ENCODE peak calls at places on chromosomes 6 and 20, in eight cellular contexts. One of them, this sample, is unnamed.

GRCh38 chr6:13280253-13280652 is 48.1 kb downstream of the TBC1D7 start:
- DNase-seq in testis: no peak
- DNase-seq in breast epithelium: no peak
- DNase-seq in A549: no peak
- DNase-seq in uterus: no peak
- DNase-seq in upper lobe of left lung: no peak
- DNase-seq in Peyer's patch: no peak
- DNase-seq in heart left ventricle: no peak
- DNase-seq in this sample: no peak

GRCh38 chr20:51382986-51383821 is 159.3 kb downstream of the NFATC2 start:
- DNase-seq in uterus: no peak
- DNase-seq in testis: no peak
- DNase-seq in heart left ventricle: no peak
- DNase-seq in A549: no peak
- DNase-seq in breast epithelium: no peak
- DNase-seq in Peyer's patch: no peak
- DNase-seq in upper lobe of left lung: no peak
- DNase-seq in this sample: no peak

GRCh38 chr20:20333866-20334265 is 34.0 kb upstream of the INSM1 start:
- DNase-seq in Peyer's patch: no peak
- DNase-seq in breast epithelium: no peak
- DNase-seq in upper lobe of left lung: no peak
- DNase-seq in heart left ventricle: no peak
- DNase-seq in uterus: no peak
- DNase-seq in testis: no peak
- DNase-seq in A549: no peak
- DNase-seq in this sample: no peak

GRCh38 chr6:159101656-159102055 is 56.9 kb upstream of the TAGAP start:
- DNase-seq in heart left ventricle: no peak
- DNase-seq in breast epithelium: no peak
- DNase-seq in A549: no peak
- DNase-seq in testis: peak; percentile 12
- DNase-seq in uterus: no peak
- DNase-seq in upper lobe of left lung: no peak
- DNase-seq in Peyer's patch: no peak
- DNase-seq in this sample: no peak

GRCh38 chr20:50186151-50186885 is 4.3 kb upstream of the CEBPB start:
- DNase-seq in breast epithelium: peak; percentile 97
- DNase-seq in upper lobe of left lung: peak; percentile 95
- DNase-seq in A549: peak; percentile 74
- DNase-seq in testis: peak; percentile 98
- DNase-seq in heart left ventricle: peak; percentile 89
- DNase-seq in uterus: peak; percentile 98
- DNase-seq in Peyer's patch: peak; percentile 93
- DNase-seq in this sample: peak; percentile 94

GRCh38 chr6:143227675-143228074 is 167.0 kb downstream of the AIG1 start:
- DNase-seq in heart left ventricle: no peak
- DNase-seq in Peyer's patch: no peak
- DNase-seq in breast epithelium: no peak
- DNase-seq in A549: no peak
- DNase-seq in testis: no peak
- DNase-seq in upper lobe of left lung: no peak
- DNase-seq in uterus: no peak
- DNase-seq in this sample: no peak

GRCh38 chr6:70738028-70738427 is 70.3 kb downstream of the SMAP1 start:
- DNase-seq in uterus: no peak
- DNase-seq in heart left ventricle: no peak
- DNase-seq in A549: no peak
- DNase-seq in breast epithelium: no peak
- DNase-seq in Peyer's patch: no peak
- DNase-seq in testis: no peak
- DNase-seq in upper lobe of left lung: no peak
- DNase-seq in this sample: no peak

GRCh38 chr20:53865905-53866786 is 204.2 kb downstream of the BCAS1 start:
- DNase-seq in breast epithelium: peak; percentile 64
- DNase-seq in heart left ventricle: peak; percentile 26
- DNase-seq in Peyer's patch: no peak
- DNase-seq in uterus: peak; percentile 22
- DNase-seq in A549: peak; percentile 32
- DNase-seq in testis: no peak
- DNase-seq in upper lobe of left lung: peak; percentile 28
- DNase-seq in this sample: peak; percentile 43

GRCh38 chr6:45681860-45682488 is 304.2 kb upstream of the SUPT3H start:
- DNase-seq in testis: no peak
- DNase-seq in breast epithelium: no peak
- DNase-seq in Peyer's patch: no peak
- DNase-seq in upper lobe of left lung: peak; percentile 65
- DNase-seq in uterus: no peak
- DNase-seq in heart left ventricle: no peak
- DNase-seq in A549: no peak
- DNase-seq in this sample: no peak

GRCh38 chr6:39684790-39685485 is 40.3 kb downstream of the KIF6 start:
- DNase-seq in testis: no peak
- DNase-seq in uterus: no peak
- DNase-seq in breast epithelium: no peak
- DNase-seq in Peyer's patch: no peak
- DNase-seq in A549: no peak
- DNase-seq in heart left ventricle: no peak
- DNase-seq in upper lobe of left lung: no peak
- DNase-seq in this sample: no peak

GRCh38 chr6:39681566-39682250 is 43.5 kb downstream of the KIF6 start:
- DNase-seq in Peyer's patch: no peak
- DNase-seq in A549: no peak
- DNase-seq in breast epithelium: no peak
- DNase-seq in uterus: no peak
- DNase-seq in testis: no peak
- DNase-seq in upper lobe of left lung: no peak
- DNase-seq in heart left ventricle: no peak
- DNase-seq in this sample: no peak

GRCh38 chr6:39685486-39685826 is 39.8 kb downstream of the KIF6 start:
- DNase-seq in uterus: no peak
- DNase-seq in Peyer's patch: no peak
- DNase-seq in breast epithelium: no peak
- DNase-seq in testis: no peak
- DNase-seq in upper lobe of left lung: no peak
- DNase-seq in heart left ventricle: no peak
- DNase-seq in A549: no peak
- DNase-seq in this sample: no peak

GRCh38 chr6:39688494-39688893 is 36.7 kb downstream of the KIF6 start:
- DNase-seq in Peyer's patch: no peak
- DNase-seq in testis: no peak
- DNase-seq in uterus: no peak
- DNase-seq in breast epithelium: no peak
- DNase-seq in upper lobe of left lung: no peak
- DNase-seq in A549: no peak
- DNase-seq in heart left ventricle: no peak
- DNase-seq in this sample: no peak

DNA sequence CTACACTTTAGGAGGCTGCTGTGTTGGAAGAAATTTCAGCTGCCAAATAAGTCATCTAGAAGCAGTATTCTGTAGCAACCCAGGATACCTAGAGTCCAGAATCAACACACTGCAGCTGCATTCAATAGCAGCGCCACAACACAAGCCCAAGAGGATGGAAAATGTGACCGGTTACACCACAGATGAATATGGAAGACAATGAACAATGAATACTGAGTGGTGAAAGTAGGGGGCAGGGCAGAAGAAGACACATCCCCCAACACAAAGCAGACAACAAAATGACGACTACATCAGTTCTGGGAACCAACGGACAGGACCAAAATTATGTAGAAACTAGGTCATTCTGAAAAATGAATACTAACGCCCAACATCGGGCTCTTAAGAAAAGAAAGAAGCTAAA is 38.2 kb downstream of the KIF6 start:
- DNase-seq in breast epithelium: no peak
- DNase-seq in A549: no peak
- DNase-seq in testis: no peak
- DNase-seq in uterus: no peak
- DNase-seq in upper lobe of left lung: no peak
- DNase-seq in heart left ventricle: no peak
- DNase-seq in Peyer's patch: no peak
- DNase-seq in this sample: no peak
- TF ChIP-seq POLR2A in breast epithelium: no peak
- TF ChIP-seq POLR2A in A549: no peak
- TF ChIP-seq POLR2A in testis: no peak
- TF ChIP-seq POLR2A in uterus: no peak
- TF ChIP-seq POLR2A in upper lobe of left lung: no peak
- TF ChIP-seq POLR2A in heart left ventricle: no peak
- TF ChIP-seq POLR2A in Peyer's patch: no peak
- TF ChIP-seq POLR2A in this sample: no peak

GRCh38 chr6:17965397-17965796 is 22.0 kb downstream of the KIF13A start:
- DNase-seq in Peyer's patch: no peak
- DNase-seq in heart left ventricle: no peak
- DNase-seq in upper lobe of left lung: no peak
- DNase-seq in breast epithelium: no peak
- DNase-seq in uterus: no peak
- DNase-seq in testis: no peak
- DNase-seq in A549: no peak
- DNase-seq in this sample: no peak
- H3K27ac ChIP-seq in Peyer's patch: no peak overlapping the region
- H3K27ac ChIP-seq in heart left ventricle: peak overlapping the region; percentile 23
- H3K27ac ChIP-seq in upper lobe of left lung: peak overlapping the region; percentile 27
- H3K27ac ChIP-seq in breast epithelium: peak overlapping the region; percentile 67
- H3K27ac ChIP-seq in uterus: peak overlapping the region; percentile 92
- H3K27ac ChIP-seq in testis: no peak overlapping the region
- H3K27ac ChIP-seq in A549: no peak overlapping the region
- H3K27ac ChIP-seq in this sample: peak overlapping the region; percentile 42

GRCh38 chr6:328184-328670 is 35.9 kb downstream of the DUSP22 start:
- DNase-seq in breast epithelium: no peak
- DNase-seq in uterus: peak; percentile 57
- DNase-seq in testis: no peak
- DNase-seq in upper lobe of left lung: peak; percentile 48
- DNase-seq in Peyer's patch: peak; percentile 27
- DNase-seq in heart left ventricle: no peak
- DNase-seq in A549: no peak
- DNase-seq in this sample: peak; percentile 72
- TF ChIP-seq POLR2A in breast epithelium: no peak
- TF ChIP-seq POLR2A in uterus: no peak
- TF ChIP-seq POLR2A in testis: no peak
- TF ChIP-seq POLR2A in upper lobe of left lung: no peak
- TF ChIP-seq POLR2A in Peyer's patch: no peak
- TF ChIP-seq POLR2A in heart left ventricle: no peak
- TF ChIP-seq POLR2A in A549: no peak
- TF ChIP-seq POLR2A in this sample: no peak

DNA sequence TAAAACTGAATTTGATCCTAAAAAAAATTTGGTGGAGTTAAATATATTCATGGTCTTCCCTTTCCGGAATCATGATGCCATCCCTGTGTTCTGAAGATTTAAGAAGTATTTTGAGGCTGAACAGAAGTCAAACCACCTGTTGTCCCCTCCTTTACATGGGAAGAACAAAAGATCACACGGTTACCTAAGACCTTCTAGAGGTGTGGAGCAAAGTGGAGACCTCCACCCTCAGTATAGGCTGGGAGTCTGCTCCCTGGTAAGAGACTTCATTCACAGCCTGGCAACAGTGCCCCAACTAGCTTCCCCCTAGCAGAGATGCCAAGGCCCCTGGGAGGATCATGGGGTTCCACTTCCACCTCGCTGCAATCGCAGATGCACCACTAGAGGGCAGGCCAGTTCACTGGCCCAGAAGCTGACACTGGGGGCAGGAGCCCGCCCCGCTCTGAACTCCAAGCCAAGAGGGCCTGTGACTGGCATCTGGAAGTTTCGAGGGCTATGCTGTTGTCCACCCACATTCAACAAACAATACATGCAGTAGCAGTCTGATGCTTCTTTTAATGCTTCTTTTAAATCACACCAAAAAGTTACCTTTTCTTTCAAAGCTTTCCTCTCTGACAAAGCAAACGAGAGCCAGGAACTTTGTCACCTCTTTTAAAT is 19.5 kb upstream of the UBE2J1 start:
- DNase-seq in breast epithelium: peak; percentile 69
- DNase-seq in A549: peak; percentile 62
- DNase-seq in upper lobe of left lung: peak; percentile 88
- DNase-seq in testis: peak; percentile 81
- DNase-seq in uterus: peak; percentile 50
- DNase-seq in Peyer's patch: peak; percentile 79
- DNase-seq in heart left ventricle: peak; percentile 79
- DNase-seq in this sample: peak; percentile 78
- H3K27ac ChIP-seq in breast epithelium: no peak overlapping the region
- H3K27ac ChIP-seq in A549: no peak overlapping the region
- H3K27ac ChIP-seq in upper lobe of left lung: peak overlapping the region; percentile 61
- H3K27ac ChIP-seq in testis: no peak overlapping the region
- H3K27ac ChIP-seq in uterus: no peak overlapping the region
- H3K27ac ChIP-seq in Peyer's patch: no peak overlapping the region
- H3K27ac ChIP-seq in heart left ventricle: peak overlapping the region; percentile 71
- H3K27ac ChIP-seq in this sample: no peak overlapping the region